ENCODE peak calls at places on chromosome 10, in six cellular contexts. S, W, I, J, Z and Y are unnamed samples.
A peak's percentile ranks its signal among the peaks of the same experiment; 100 is the strongest.

GRCh38 chr10:74750848-74751274 is 75.5 kb upstream of the KAT6B start:
- DNase-seq in S (no peak), W (no peak), I (no peak), J (no peak), Z (no peak), Y (no peak)

GRCh38 chr10:84540617-84541288 is 212.4 kb downstream of the CCSER2 start:
- DNase-seq in S (peak; percentile 39), W (peak; percentile 69), I (no peak), J (peak; percentile 55), Z (peak; percentile 11), Y (peak; percentile 56)

GRCh38 chr10:67086324-67087139 is 160.7 kb downstream of the LRRTM3 start:
- DNase-seq in S (no peak), W (no peak), I (no peak), J (no peak), Z (no peak), Y (no peak)

GRCh38 chr10:85786401-85786899 is 580.1 kb downstream of the GRID1 start:
- DNase-seq in S (no peak), W (no peak), I (no peak), J (no peak), Z (peak; percentile 0), Y (peak; percentile 20)

GRCh38 chr10:16360001-16360400 is 76.8 kb upstream of the PTER start:
- DNase-seq in S (no peak), W (no peak), I (no peak), J (no peak), Z (no peak), Y (no peak)

GRCh38 chr10:51301644-51302043 is 227.4 kb downstream of the PRKG1 start:
- DNase-seq in S (no peak), W (peak; percentile 74), I (no peak), J (peak; percentile 81), Z (no peak), Y (no peak)

GRCh38 chr10:50892467-50892866 is 7.0 kb upstream of the A1CF start:
- DNase-seq in S (no peak), W (no peak), I (no peak), J (no peak), Z (no peak), Y (no peak)

GRCh38 chr10:125788156-125789034 is 12.8 kb upstream of the MMP21 start:
- DNase-seq in S (no peak), W (no peak), I (no peak), J (no peak), Z (no peak), Y (peak; percentile 80)

GRCh38 chr10:75466016-75466415 is 34.6 kb downstream of the LRMDA start:
- DNase-seq in S (no peak), W (no peak), I (no peak), J (peak; percentile 29), Z (no peak), Y (no peak)

GRCh38 chr10:118953999-118954398 is 75.5 kb upstream of the NANOS1 start:
- DNase-seq in S (no peak), W (no peak), I (no peak), J (peak; percentile 21), Z (no peak), Y (no peak)

GRCh38 chr10:83184641-83185040 is 954.7 kb upstream of the GHITM start:
- DNase-seq in S (no peak), W (no peak), I (no peak), J (no peak), Z (no peak), Y (no peak)

GRCh38 chr10:30158325-30158960 is 99.1 kb upstream of the JCAD start:
- DNase-seq in S (no peak), W (peak; percentile 19), I (peak; percentile 83), J (peak; percentile 33), Z (no peak), Y (no peak)

GRCh38 chr10:89369142-89370105 is 8.4 kb upstream of the IFIT1B start:
- DNase-seq in S (no peak), W (peak; percentile 48), I (peak; percentile 59), J (peak; percentile 65), Z (no peak), Y (no peak)

GRCh38 chr10:50152792-50153272 is 85.1 kb downstream of the WASHC2A start:
- DNase-seq in S (no peak), W (no peak), I (no peak), J (no peak), Z (no peak), Y (peak; percentile 21)

GRCh38 chr10:78196964-78197363 is 163.3 kb downstream of the RPS24 start:
- DNase-seq in S (no peak), W (peak; percentile 36), I (no peak), J (peak; percentile 77), Z (no peak), Y (no peak)

GRCh38 chr10:71860243-71861029 is 9.4 kb upstream of the PSAP start:
- DNase-seq in S (peak; percentile 79), W (peak; percentile 100), I (peak; percentile 97), J (peak; percentile 100), Z (peak; percentile 31), Y (peak; percentile 86)

GRCh38 chr10:97228130-97228774 is 42.5 kb upstream of the SLIT1 start:
- DNase-seq in S (no peak), W (no peak), I (no peak), J (no peak), Z (no peak), Y (no peak)

GRCh38 chr10:72483452-72483851 is 128.7 kb upstream of the DNAJB12 start:
- DNase-seq in S (no peak), W (no peak), I (peak; percentile 87), J (no peak), Z (no peak), Y (peak; percentile 31)

GRCh38 chr10:84156768-84157167 is 16.8 kb upstream of the GPR15LG start:
- DNase-seq in S (no peak), W (no peak), I (peak; percentile 92), J (peak; percentile 47), Z (no peak), Y (no peak)

GRCh38 chr10:17850526-17850925 is 41.4 kb downstream of the MRC1 start:
- DNase-seq in S (no peak), W (no peak), I (no peak), J (no peak), Z (peak; percentile 29), Y (no peak)

GRCh38 chr10:35559416-35559815 is 45.7 kb upstream of the GJD4 start:
- DNase-seq in S (no peak), W (no peak), I (no peak), J (no peak), Z (no peak), Y (no peak)

GRCh38 chr10:87775766-87776165 is 42.3 kb downstream of the ATAD1 start:
- DNase-seq in S (no peak), W (no peak), I (peak; percentile 66), J (peak; percentile 19), Z (no peak), Y (no peak)

GRCh38 chr10:132518572-132519381 is 18.8 kb upstream of the INPP5A start:
- DNase-seq in S (no peak), W (no peak), I (no peak), J (no peak), Z (peak; percentile 6), Y (peak; percentile 92)

GRCh38 chr10:60816624-60817023 is 38.3 kb downstream of the CDK1 start:
- DNase-seq in S (no peak), W (peak; percentile 73), I (peak; percentile 63), J (peak; percentile 87), Z (peak; percentile 29), Y (no peak)

GRCh38 chr10:103576862-103577261 is 83.4 kb downstream of the NEURL1 start:
- DNase-seq in S (no peak), W (no peak), I (no peak), J (no peak), Z (peak; percentile 73), Y (no peak)

GRCh38 chr10:15605740-15606369 is 113.9 kb downstream of the ITGA8 start:
- DNase-seq in S (no peak), W (no peak), I (no peak), J (no peak), Z (no peak), Y (no peak)

GRCh38 chr10:61804414-61804813 is 97.1 kb upstream of the ARID5B start:
- DNase-seq in S (no peak), W (no peak), I (no peak), J (peak; percentile 52), Z (no peak), Y (no peak)

GRCh38 chr10:100186253-100186780 is 488 bp upstream of the ERLIN1 start:
- DNase-seq in S (no peak), W (no peak), I (peak; percentile 44), J (peak; percentile 65), Z (peak; percentile 47), Y (no peak)

GRCh38 chr10:97059006-97059871 is 126.5 kb downstream of the SLIT1 start:
- DNase-seq in S (peak; percentile 47), W (no peak), I (no peak), J (no peak), Z (no peak), Y (peak; percentile 39)

GRCh38 chr10:97814996-97815395 is 34.6 kb upstream of the GOLGA7B start:
- DNase-seq in S (no peak), W (no peak), I (no peak), J (no peak), Z (no peak), Y (no peak)

GRCh38 chr10:86945361-86946214 is 11.8 kb downstream of the MMRN2 start:
- DNase-seq in S (no peak), W (no peak), I (no peak), J (peak; percentile 59), Z (peak; percentile 33), Y (no peak)

GRCh38 chr10:27383595-27384542 is 120.2 kb upstream of the RAB18 start:
- DNase-seq in S (no peak), W (no peak), I (peak; percentile 66), J (peak; percentile 38), Z (no peak), Y (no peak)

GRCh38 chr10:73161662-73162061 is 6.1 kb downstream of the ECD start:
- DNase-seq in S (no peak), W (no peak), I (no peak), J (no peak), Z (no peak), Y (no peak)

GRCh38 chr10:70241081-70241480 is 7.9 kb upstream of the PPA1 start:
- DNase-seq in S (no peak), W (no peak), I (no peak), J (no peak), Z (no peak), Y (no peak)

GRCh38 chr10:77680811-77681210 is 43.2 kb upstream of the KCNMA1 start:
- DNase-seq in S (no peak), W (no peak), I (peak; percentile 10), J (no peak), Z (no peak), Y (no peak)

GRCh38 chr10:72107325-72108003 is 19.1 kb upstream of the SPOCK2 start:
- DNase-seq in S (no peak), W (no peak), I (no peak), J (no peak), Z (no peak), Y (no peak)

GRCh38 chr10:50807851-50808776 is 68.4 kb downstream of the ASAH2B start:
- DNase-seq in S (no peak), W (peak; percentile 78), I (no peak), J (peak; percentile 9), Z (no peak), Y (no peak)

GRCh38 chr10:65571011-65571570 is 1354.7 kb upstream of the LRRTM3 start:
- DNase-seq in S (no peak), W (no peak), I (no peak), J (no peak), Z (no peak), Y (no peak)

GRCh38 chr10:94403034-94403822 is 887 bp downstream of the TBC1D12 start:
- DNase-seq in S (peak; percentile 66), W (peak; percentile 70), I (peak; percentile 82), J (peak; percentile 66), Z (peak; percentile 24), Y (peak; percentile 72)